ENCODE peak calls at places on chromosome 5, in five cellular contexts. F is CD4-positive, CD25-positive, alpha-beta regulatory T cell; B is lower lobe of right lung; Y is cardiac muscle cell; V is H1. T is an unnamed sample. For H3K4me1, the result is how much of the 10 kb centered on the place peaks cover.

GRCh38 chr5:146716636-146717035 is 161.9 kb downstream of the PPP2R2B start:
- DNase-seq in F (no peak), Y (no peak), V (no peak), B (no peak), T (no peak)

GRCh38 chr5:174573210-174574014 is 151.0 kb upstream of the MSX2 start:
- DNase-seq in B (no peak), Y (no peak), V (no peak), F (no peak), T (no peak)

GRCh38 chr5:122099060-122099790 is 21.2 kb upstream of the LOX start:
- DNase-seq in B (no peak), Y (no peak), F (no peak), V (no peak), T (peak)

GRCh38 chr5:168382421-168382820 is 91.0 kb downstream of the WWC1 start:
- DNase-seq in B (no peak), F (no peak), Y (no peak), V (no peak), T (no peak)

GRCh38 chr5:15183520-15183919 is 311.9 kb upstream of the ANKH start:
- DNase-seq in B (no peak), V (no peak), Y (peak), F (no peak), T (no peak)

GRCh38 chr5:109409061-109409843 is 522 bp downstream of the PJA2 start:
- DNase-seq in Y (peak), B (peak), F (peak), V (no peak), T (peak)

GRCh38 chr5:180938294-180938693 is 39.3 kb downstream of the BTNL8 start:
- DNase-seq in F (no peak), Y (no peak), B (no peak), V (no peak), T (no peak)

GRCh38 chr5:16888694-16889124 is 47.4 kb downstream of the MYO10 start:
- DNase-seq in Y (no peak), B (no peak), V (no peak), F (no peak), T (peak)

GRCh38 chr5:8908055-8908683 is 637.7 kb downstream of the SEMA5A start:
- DNase-seq in Y (peak), F (peak), B (no peak), V (peak), T (peak)

DNA sequence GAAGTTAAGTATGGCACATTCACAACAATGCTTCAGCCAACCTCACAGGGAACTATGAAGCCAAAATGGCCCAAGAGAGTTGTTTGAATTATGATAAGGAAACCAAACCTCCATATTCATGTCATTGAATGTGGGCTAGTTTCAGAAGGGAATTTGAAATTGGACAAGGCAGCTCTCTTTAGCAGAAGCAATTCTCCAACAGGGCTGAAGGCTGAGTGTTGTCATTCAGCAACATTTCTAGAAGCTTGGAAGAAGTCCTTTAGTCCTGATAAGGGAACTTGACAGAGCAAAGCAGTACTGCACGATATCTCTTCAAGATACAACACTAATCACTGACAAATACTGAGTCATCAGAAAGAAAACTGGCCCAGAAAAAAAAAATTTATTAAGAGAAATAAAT is 115.4 kb downstream of the SLC25A46 start:
- DNase-seq in B (no peak), V (no peak), F (no peak), Y (no peak), T (no peak)
- H3K4me1 ChIP-seq in B (under half), V (under half), F (under half), Y (under half), T (under half)

DNA sequence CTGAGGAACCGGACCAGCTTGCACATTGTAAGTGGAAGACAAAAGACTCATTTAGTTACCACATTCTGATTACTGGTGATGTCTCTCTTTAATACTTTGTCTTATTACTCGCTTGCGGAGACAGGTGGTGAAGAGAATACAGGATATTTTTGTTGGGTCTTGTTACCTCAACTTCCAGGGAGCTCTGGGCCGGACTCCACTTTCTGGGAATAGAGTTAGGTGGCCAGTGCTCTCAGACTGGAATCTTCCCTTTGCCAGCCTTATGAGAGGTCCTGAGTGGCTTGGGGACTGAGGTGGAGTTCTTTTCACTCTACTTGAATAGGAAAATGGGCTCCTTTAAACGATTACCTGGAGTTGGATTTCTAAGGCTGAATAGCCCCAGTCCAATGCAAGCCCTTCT is 33.3 kb upstream of the SPRY4 start:
- DNase-seq in F (no peak), Y (no peak), B (no peak), V (no peak), T (no peak)
- H3K4me1 ChIP-seq in F (under half), Y (under half), B (under half), V (under half), T (half or more)

DNA sequence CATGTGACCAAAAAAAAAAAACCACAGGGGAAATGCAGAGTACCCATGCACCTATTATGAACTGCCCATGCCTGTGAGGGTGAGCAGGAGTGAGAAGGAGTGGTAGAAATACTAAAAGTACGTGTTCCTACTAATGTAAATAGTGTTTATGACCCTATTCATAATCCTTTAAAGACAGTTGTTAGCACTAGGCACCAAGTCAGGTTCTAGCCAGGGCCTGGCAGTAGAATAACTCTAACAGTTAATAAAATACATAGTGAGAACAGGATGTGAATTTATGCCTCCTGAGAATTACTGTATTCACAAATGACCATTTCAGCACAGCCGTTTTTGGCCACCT is 103.2 kb upstream of the TARS1 start:
- DNase-seq in Y (no peak), B (no peak), F (no peak), V (no peak), T (no peak)
- H3K4me1 ChIP-seq in Y (under half), B (under half), F (under half), V (under half), T (under half)

DNA sequence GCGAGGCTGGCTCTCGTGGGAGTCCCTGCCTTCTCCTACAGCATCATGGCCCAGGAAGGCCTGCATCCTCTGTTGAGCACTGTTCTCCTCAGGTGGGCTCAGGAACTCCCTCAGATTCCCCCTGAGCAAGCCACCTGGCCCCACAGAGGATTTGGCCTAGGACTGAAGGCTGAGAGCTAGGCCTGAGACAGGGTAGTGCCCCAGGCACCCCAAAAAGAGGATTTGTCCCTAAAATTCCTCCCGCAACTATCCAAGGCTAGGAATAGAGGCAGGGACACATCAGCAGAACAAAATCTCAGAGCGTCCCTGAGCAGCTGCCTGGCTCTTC is 11.0 kb upstream of the IRF1 start:
- DNase-seq in Y (no peak), F (no peak), V (no peak), B (no peak), T (no peak)
- H3K4me1 ChIP-seq in Y (under half), F (under half), V (under half), B (half or more), T (half or more)

DNA sequence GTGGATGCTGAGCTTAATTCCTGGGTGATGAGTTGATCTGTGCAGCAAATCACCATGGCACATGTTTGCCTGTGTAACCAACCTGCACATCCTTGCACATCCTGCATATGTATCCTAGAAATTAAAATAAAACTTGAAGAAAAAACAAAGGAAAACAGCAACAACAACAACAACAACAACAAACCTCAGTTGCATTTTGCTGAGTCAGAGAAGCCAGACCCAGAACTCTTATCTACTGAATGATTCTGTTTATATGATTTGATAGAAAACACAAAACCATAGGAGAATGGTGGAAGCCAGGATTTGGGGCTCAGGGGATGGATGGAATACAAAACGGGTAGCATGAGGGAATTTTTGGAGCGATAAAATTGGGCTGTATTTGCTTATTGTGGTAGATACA is 215.8 kb upstream of the PPP1R2B start:
- DNase-seq in V (no peak), F (no peak), B (no peak), Y (no peak), T (no peak)
- H3K4me1 ChIP-seq in V (under half), F (under half), B (under half), Y (under half), T (under half)

GRCh38 chr5:149552038-149552494 is 827 bp upstream of the CSNK1A1 start:
- DNase-seq in V (no peak), Y (no peak), B (no peak), F (no peak), T (no peak)

GRCh38 chr5:149550267-149550582 is 1.0 kb downstream of the CSNK1A1 start:
- DNase-seq in B (no peak), Y (no peak), V (no peak), F (no peak), T (no peak)

GRCh38 chr5:149551227-149552037 is at the start of gene CSNK1A1:
- DNase-seq in Y (peak), V (peak), F (peak), B (peak), T (peak)

GRCh38 chr5:149549461-149550266 is 1.6 kb downstream of the CSNK1A1 start:
- DNase-seq in B (no peak), Y (peak), V (no peak), F (peak), T (no peak)

GRCh38 chr5:149550608-149551226 is 522 bp downstream of the CSNK1A1 start:
- DNase-seq in F (no peak), V (no peak), Y (peak), B (no peak), T (no peak)
- H3K4me1 ChIP-seq in F (under half), V (under half), Y (under half), B (under half), T (under half)

GRCh38 chr5:150623152-150623877 is 17.1 kb upstream of the SYNPO start:
- DNase-seq in F (no peak), B (no peak), Y (no peak), V (no peak), T (no peak)
- H3K4me1 ChIP-seq in F (under half), B (half or more), Y (under half), V (under half), T (half or more)

DNA sequence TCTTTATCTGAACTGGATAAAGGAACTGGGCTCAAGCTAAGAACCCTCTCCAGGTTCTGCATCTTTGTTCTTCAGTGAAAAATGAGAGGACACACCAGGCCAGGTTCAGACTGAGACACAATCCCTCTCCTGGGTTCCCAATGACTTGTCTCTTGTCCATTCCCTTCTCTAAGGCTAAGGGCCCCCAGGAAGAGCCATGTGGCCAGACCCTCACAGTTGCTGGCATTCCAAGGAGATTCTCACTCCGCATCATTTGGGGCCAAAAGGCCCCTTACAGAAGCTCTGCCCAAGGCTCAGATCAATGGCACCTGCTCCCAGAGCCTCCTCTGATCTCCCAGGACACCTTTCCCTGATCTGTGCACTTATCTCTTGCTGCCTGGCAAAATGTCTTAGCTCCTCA is 4.9 kb downstream of the IL4 start:
- DNase-seq in F (no peak), B (no peak), V (no peak), Y (no peak), T (no peak)
- H3K4me1 ChIP-seq in F (under half), B (under half), V (under half), Y (under half), T (half or more)